ENCODE peak calls at places on chromosomes 7 and 10, in five cellular contexts. B is K562, K is A549, T is GM12878, W is H1. U is an unnamed sample.

GRCh38 chr7:121456785-121457359 is 60.8 kb upstream of the FAM3C start:
- DNase-seq in K (no peak), W (no peak), B (no peak), T (no peak), U (no peak)

GRCh38 chr7:157368955-157369354 is 32.2 kb downstream of the DNAJB6 start:
- DNase-seq in T (no peak), W (no peak), K (no peak), B (no peak), U (no peak)

GRCh38 chr7:151430391-151431205 is 9.3 kb downstream of the CRYGN start:
- DNase-seq in K (no peak), B (no peak), W (no peak), T (no peak), U (no peak)

GRCh38 chr10:125494631-125495239 is 188.2 kb downstream of the TEX36 start:
- DNase-seq in B (no peak), W (no peak), K (no peak), T (no peak), U (no peak)

GRCh38 chr7:83161186-83161585 is 1.5 kb downstream of the PCLO start:
- DNase-seq in W (no peak), B (no peak), T (no peak), K (no peak), U (no peak)

GRCh38 chr7:107658467-107658866 is 2.2 kb upstream of the SLC26A4 start:
- DNase-seq in B (no peak), W (no peak), K (no peak), T (no peak), U (no peak)

GRCh38 chr10:49179699-49180511 is 8.3 kb downstream of the TMEM273 start:
- DNase-seq in T (no peak), B (no peak), K (no peak), W (no peak), U (no peak)

GRCh38 chr7:1533569-1534329 is 3.2 kb downstream of the MAFK start:
- DNase-seq in T (no peak), K (peak), B (peak), W (no peak), U (no peak)

GRCh38 chr7:137957887-137958286 is 44.0 kb downstream of the CREB3L2 start:
- DNase-seq in K (no peak), B (no peak), W (no peak), T (no peak), U (no peak)

GRCh38 chr10:35259769-35260397 is 76.4 kb upstream of the CCNY start:
- DNase-seq in B (no peak), K (peak), T (no peak), W (no peak), U (peak)

GRCh38 chr10:15744217-15744865 is 24.6 kb upstream of the ITGA8 start:
- DNase-seq in T (no peak), B (peak), K (peak), W (peak), U (peak)

GRCh38 chr10:31318854-31319601 is at the start of gene ZEB1:
- DNase-seq in B (peak), W (peak), T (no peak), K (peak), U (peak)

GRCh38 chr7:93717217-93717900 is 142.8 kb upstream of the CALCR start:
- DNase-seq in W (no peak), B (no peak), K (no peak), T (no peak), U (no peak)

GRCh38 chr10:123614888-123615287 is 51.3 kb upstream of the GPR26 start:
- DNase-seq in K (peak), B (peak), W (peak), T (no peak), U (peak)

GRCh38 chr10:118958984-118959916 is 70.3 kb upstream of the NANOS1 start:
- DNase-seq in K (peak), B (peak), T (no peak), W (peak), U (no peak)

GRCh38 chr10:100553929-100554328 is 18.2 kb downstream of the HIF1AN start:
- DNase-seq in T (no peak), B (no peak), W (no peak), K (no peak), U (no peak)

GRCh38 chr10:110411047-110411410 is 86.7 kb upstream of the DUSP5 start:
- DNase-seq in B (no peak), T (no peak), K (no peak), W (no peak), U (no peak)

GRCh38 chr7:50206521-50207250 is 97.8 kb upstream of the IKZF1 start:
- DNase-seq in T (no peak), W (no peak), K (no peak), B (no peak), U (peak)

GRCh38 chr10:62248465-62248864 is 20.2 kb downstream of the RTKN2 start:
- DNase-seq in W (no peak), B (no peak), T (no peak), K (no peak), U (no peak)

GRCh38 chr10:6089334-6090219 is 743 bp downstream of the RBM17 start:
- DNase-seq in W (peak), B (no peak), K (no peak), T (no peak), U (peak)

GRCh38 chr10:78977761-78978305 is 90.9 kb upstream of the ZMIZ1 start:
- DNase-seq in W (no peak), B (no peak), T (no peak), K (no peak), U (peak)

GRCh38 chr10:22086730-22087364 is 83.3 kb upstream of the DNAJC1 start:
- DNase-seq in W (no peak), K (peak), B (peak), T (no peak), U (peak)

GRCh38 chr10:71548494-71548846 is 151.8 kb downstream of the CDH23 start:
- DNase-seq in T (no peak), B (peak), K (peak), W (peak), U (no peak)

GRCh38 chr7:157519798-157520244 is 183.0 kb downstream of the DNAJB6 start:
- DNase-seq in K (no peak), T (no peak), B (no peak), W (no peak), U (no peak)

GRCh38 chr10:77279207-77279606 is 358.4 kb downstream of the KCNMA1 start:
- DNase-seq in T (peak), W (no peak), B (no peak), K (no peak), U (no peak)

GRCh38 chr7:110975476-110975875 is 115.5 kb upstream of the LRRN3 start:
- DNase-seq in W (no peak), B (no peak), T (no peak), K (no peak), U (no peak)

GRCh38 chr7:138545123-138545522 is 85.1 kb downstream of the TRIM24 start:
- DNase-seq in K (no peak), B (no peak), W (no peak), T (no peak), U (no peak)

GRCh38 chr10:87931836-87932230 is 68.4 kb downstream of the PTEN start:
- DNase-seq in K (no peak), B (no peak), T (no peak), W (no peak), U (no peak)

GRCh38 chr7:25906003-25906402 is 246.0 kb upstream of the NFE2L3 start:
- DNase-seq in T (peak), K (no peak), W (no peak), B (no peak), U (no peak)

GRCh38 chr7:108467391-108467790 is 11.2 kb upstream of the NRCAM start:
- DNase-seq in W (no peak), T (no peak), K (no peak), B (no peak), U (no peak)

GRCh38 chr7:92425311-92425947 is 21.9 kb upstream of the GATAD1 start:
- DNase-seq in K (peak), B (no peak), T (no peak), W (peak), U (no peak)

GRCh38 chr7:124171068-124171467 is 138.2 kb upstream of the TMEM229A start:
- DNase-seq in B (no peak), T (no peak), K (no peak), W (no peak), U (no peak)

GRCh38 chr7:142440219-142441073 is 182.6 kb upstream of the PRSS58 start:
- DNase-seq in T (no peak), K (no peak), W (no peak), B (no peak), U (peak)

GRCh38 chr7:142519077-142519789 is 230.0 kb upstream of the PRSS1 start:
- DNase-seq in B (no peak), T (no peak), K (no peak), W (no peak), U (no peak)

GRCh38 chr10:51862149-51862548 is 162.8 kb upstream of the CSTF2T start:
- DNase-seq in W (no peak), T (no peak), K (no peak), B (no peak), U (no peak)

DNA sequence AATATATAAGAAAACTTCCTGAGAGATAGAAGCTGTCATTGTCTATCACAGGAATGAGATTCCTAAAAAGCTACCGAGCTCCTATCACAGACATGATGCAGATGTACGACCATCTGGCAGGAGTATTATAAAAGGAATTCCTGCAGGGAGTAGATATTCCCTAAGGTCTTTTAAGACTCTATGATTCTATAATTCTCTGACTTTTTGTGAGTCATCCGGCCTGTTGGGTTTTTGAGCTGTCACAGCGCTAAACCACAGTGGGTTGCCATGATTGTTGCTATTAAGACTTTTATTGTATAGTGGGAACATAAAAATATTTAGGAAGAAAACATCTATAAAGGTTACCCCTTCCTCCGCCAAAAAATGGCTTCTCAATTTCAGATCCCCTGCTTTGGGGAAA is 223.4 kb downstream of the BMPER start:
- DNase-seq in B (no peak), T (no peak), K (no peak), W (no peak), U (no peak)
- TF ChIP-seq KDM1A in B (no peak), T (no peak), K (no peak), W (no peak), U (no peak)

GRCh38 chr7:133672866-133673265 is 420.0 kb downstream of the EXOC4 start:
- DNase-seq in K (no peak), B (no peak), W (no peak), T (no peak), U (no peak)

GRCh38 chr7:133670250-133670649 is 417.4 kb downstream of the EXOC4 start:
- DNase-seq in T (no peak), B (no peak), K (no peak), W (no peak), U (no peak)

GRCh38 chr7:133674079-133674478 is 421.2 kb downstream of the EXOC4 start:
- DNase-seq in B (no peak), K (no peak), T (no peak), W (no peak), U (no peak)

GRCh38 chr7:133669061-133669455 is 416.2 kb downstream of the EXOC4 start:
- DNase-seq in B (no peak), W (no peak), T (no peak), K (no peak), U (no peak)

GRCh38 chr7:133668296-133669060 is 415.6 kb downstream of the EXOC4 start:
- DNase-seq in W (no peak), T (no peak), B (no peak), K (no peak), U (no peak)
- TF ChIP-seq KDM1A in W (no peak), T (no peak), B (no peak), K (no peak), U (no peak)

GRCh38 chr7:90631502-90631901 is 35.4 kb downstream of the CDK14 start:
- DNase-seq in W (no peak), B (no peak), K (no peak), T (no peak), U (no peak)
- TF ChIP-seq KDM1A in W (no peak), B (no peak), K (no peak), T (no peak), U (no peak)

DNA sequence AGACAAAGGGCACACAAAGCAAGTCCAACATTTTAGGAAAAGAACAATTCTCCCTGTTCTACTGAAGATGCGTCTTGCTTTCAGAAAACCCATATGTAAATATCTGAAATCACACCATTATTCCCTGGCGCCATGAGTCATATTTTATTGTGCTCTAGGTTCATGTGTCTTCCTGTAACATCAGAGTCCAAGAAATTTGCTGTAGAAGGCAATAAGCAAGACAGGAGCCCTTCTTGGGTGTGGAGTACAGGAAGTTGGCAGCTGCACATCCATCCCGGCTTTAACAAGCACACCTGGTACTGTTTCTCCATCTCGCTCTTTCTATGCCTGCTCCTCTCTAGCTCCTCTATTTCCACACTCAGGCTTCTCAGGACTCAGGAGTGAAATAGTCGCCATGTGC is 145.7 kb downstream of the GFRA1 start:
- DNase-seq in T (no peak), K (no peak), B (no peak), W (no peak), U (no peak)
- TF ChIP-seq KDM1A in T (no peak), K (no peak), B (no peak), W (no peak), U (no peak)

DNA sequence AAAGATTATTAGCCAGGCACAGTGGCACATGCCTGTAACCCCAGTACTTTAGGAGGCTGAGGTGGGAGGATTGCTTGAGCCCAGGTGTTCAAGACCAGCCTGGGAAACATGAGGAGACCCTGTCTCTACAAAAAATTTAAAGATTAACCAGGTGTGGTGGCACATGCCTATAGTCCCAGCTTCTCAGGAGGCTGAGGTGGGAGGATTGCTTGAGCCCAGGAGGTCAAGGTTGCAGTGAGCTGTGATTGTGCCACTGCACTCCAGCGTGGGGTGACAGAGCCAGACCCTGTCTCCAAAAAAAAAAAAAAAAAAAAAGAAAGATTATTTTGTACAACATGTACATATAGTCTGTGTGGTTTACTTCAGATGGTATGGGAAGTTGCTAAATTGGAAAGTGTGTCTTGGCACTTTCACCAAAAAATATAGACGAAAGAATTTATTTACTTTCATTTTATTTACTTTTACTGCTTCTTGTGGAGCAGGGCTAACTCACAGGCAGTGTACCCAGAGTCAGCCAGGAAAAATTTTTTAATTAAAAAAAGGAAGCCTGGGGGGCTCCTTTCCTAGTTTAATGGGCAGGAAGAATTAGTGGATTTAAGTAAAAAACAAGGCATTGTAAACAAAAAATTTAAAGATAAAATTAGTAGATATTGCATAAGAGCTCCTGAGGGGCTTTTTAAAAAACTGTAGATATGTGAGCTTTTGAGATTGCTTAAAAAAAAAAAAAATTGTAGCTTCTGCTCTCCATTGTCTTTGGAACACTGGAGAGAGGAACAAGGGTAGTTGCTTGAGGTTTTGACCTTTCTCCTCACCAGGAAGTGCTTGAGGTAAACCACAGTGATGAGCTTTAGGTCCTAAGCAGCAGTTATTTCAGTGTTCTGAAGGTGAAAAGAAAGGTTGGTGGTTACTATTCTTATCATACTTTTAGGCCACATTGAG is 44.6 kb upstream of the VDAC2 start:
- DNase-seq in K (no peak), T (peak), B (no peak), W (no peak), U (no peak)
- TF ChIP-seq KDM1A in K (no peak), T (no peak), B (no peak), W (no peak), U (no peak)